ENCODE peak calls at places on chromosome 11, in nine cellular contexts. I is NCI-H1436; B is stimulated activated CD4-positive, alpha-beta T cell treated with anti-CD3 and anti-CD28 coated beads, Interleukin-15, amount 100 ng/mL, for 24 hours; F is substantia nigra; O is AG08396; K is nephron progenitor cell; D is glutamatergic neuron; G is activated CD4-positive, alpha-beta T cell treated with anti-CD3 and anti-CD28 coated beads, Interleukin-2, amount 50 U/mL, for 48 hours; S is T-helper 17 cell. E is an unnamed sample.

GRCh38 chr11:26715133-26715532 is 6.7 kb downstream of the SLC5A12 start:
- DNase-seq in I (no peak), B (no peak), F (no peak), O (no peak), K (no peak), D (no peak), G (no peak), S (no peak), E (no peak)

GRCh38 chr11:103202048-103202651 is 92.9 kb downstream of the DYNC2H1 start:
- DNase-seq in I (no peak), B (no peak), F (no peak), O (peak), K (no peak), D (no peak), G (no peak), S (no peak), E (peak)

GRCh38 chr11:20544536-20545237 is 54.7 kb upstream of the SLC6A5 start:
- DNase-seq in I (no peak), B (no peak), F (no peak), O (no peak), K (no peak), D (no peak), G (no peak), S (no peak), E (no peak)

GRCh38 chr11:121452609-121453150 is at the start of gene SORL1-AS1:
- DNase-seq in I (peak), B (peak), F (no peak), O (peak), K (no peak), D (no peak), G (peak), S (peak), E (peak)

GRCh38 chr11:134071306-134071705 is 2.4 kb downstream of the JAM3 start:
- DNase-seq in I (peak), B (no peak), F (no peak), O (no peak), K (no peak), D (no peak), G (no peak), S (no peak), E (no peak)

GRCh38 chr11:125268611-125269010 is 104.1 kb downstream of the PKNOX2 start:
- DNase-seq in I (no peak), B (no peak), F (no peak), O (no peak), K (no peak), D (no peak), G (no peak), S (no peak), E (no peak)

GRCh38 chr11:134119094-134119493 is 50.2 kb downstream of the JAM3 start:
- DNase-seq in I (no peak), B (no peak), F (no peak), O (no peak), K (no peak), D (no peak), G (no peak), S (no peak), E (peak)

GRCh38 chr11:34460335-34460734 is 21.6 kb downstream of the CAT start:
- DNase-seq in I (no peak), B (no peak), F (no peak), O (no peak), K (no peak), D (no peak), G (no peak), S (no peak), E (no peak)

GRCh38 chr11:12077535-12078280 is 32.7 kb upstream of the MICAL2 start:
- DNase-seq in I (no peak), B (no peak), F (no peak), O (no peak), K (no peak), D (no peak), G (no peak), S (no peak), E (peak)

GRCh38 chr11:38460429-38460828 is 1862.4 kb upstream of the RAG2 start:
- DNase-seq in I (no peak), B (no peak), F (no peak), O (no peak), K (no peak), D (no peak), G (no peak), S (no peak), E (peak)

GRCh38 chr11:83922318-83922717 is 636.2 kb upstream of the CCDC90B start:
- DNase-seq in I (no peak), B (no peak), F (no peak), O (no peak), K (no peak), D (no peak), G (no peak), S (no peak), E (no peak)

GRCh38 chr11:94674005-94674491 is 94.1 kb upstream of the AMOTL1 start:
- DNase-seq in I (peak), B (no peak), F (no peak), O (no peak), K (no peak), D (no peak), G (no peak), S (no peak), E (peak)

GRCh38 chr11:1088927-1089737 is 14.5 kb downstream of the MUC2 start:
- DNase-seq in I (no peak), B (no peak), F (no peak), O (no peak), K (no peak), D (peak), G (no peak), S (no peak), E (no peak)

GRCh38 chr11:88555829-88556202 is 218.3 kb upstream of the CTSC start:
- DNase-seq in I (no peak), B (no peak), F (no peak), O (no peak), K (no peak), D (no peak), G (no peak), S (no peak), E (no peak)

GRCh38 chr11:17012712-17013547 is 1.3 kb downstream of the PLEKHA7 start:
- DNase-seq in I (no peak), B (peak), F (no peak), O (peak), K (peak), D (peak), G (no peak), S (no peak), E (peak)

GRCh38 chr11:59186130-59186594 is 14.2 kb downstream of the DTX4 start:
- DNase-seq in I (no peak), B (peak), F (peak), O (peak), K (peak), D (peak), G (peak), S (peak), E (peak)

GRCh38 chr11:111308140-111308539 is 9.8 kb downstream of the POU2AF3 start:
- DNase-seq in I (peak), B (no peak), F (no peak), O (no peak), K (no peak), D (no peak), G (no peak), S (no peak), E (no peak)

GRCh38 chr11:129605815-129606214 is 209.8 kb upstream of the TMEM45B start:
- DNase-seq in I (no peak), B (no peak), F (no peak), O (no peak), K (no peak), D (no peak), G (no peak), S (no peak), E (no peak)

GRCh38 chr11:134124660-134125451 is 56.0 kb downstream of the JAM3 start:
- DNase-seq in I (no peak), B (peak), F (peak), O (no peak), K (peak), D (peak), G (no peak), S (no peak), E (no peak)

GRCh38 chr11:95066721-95067041 is at the start of gene SRSF8:
- DNase-seq in I (peak), B (no peak), F (no peak), O (no peak), K (no peak), D (no peak), G (no peak), S (no peak), E (peak)

E was measured in bronchial epithelial cell.